ENCODE peak calls at places on chromosomes 16 and 17, in seven cellular contexts. Y is AG04450, A is GM23338, D is H9, T is heart right ventricle, W is Peyer's patch, U is OCI-LY7. Q is an unnamed sample.
A peak's percentile ranks its signal among the peaks of the same experiment; 100 is the strongest.

GRCh38 chr17:47275245-47275984 is 21.8 kb downstream of the ITGB3 start:
- DNase-seq in Y (peak; percentile 83), A (peak; percentile 71), D (peak; percentile 82), T (peak; percentile 89), W (peak; percentile 63), U (no peak), Q (peak; percentile 93)

GRCh38 chr16:67111951-67112444 is 2.3 kb downstream of the PHAF1 start:
- DNase-seq in Y (no peak), A (no peak), D (no peak), T (no peak), W (no peak), U (no peak), Q (no peak)

GRCh38 chr17:60535382-60536279 is 9.6 kb upstream of the APPBP2 start:
- DNase-seq in Y (peak; percentile 91), A (no peak), D (no peak), T (no peak), W (no peak), U (no peak), Q (no peak)

GRCh38 chr17:1137465-1137894 is 42.3 kb downstream of the ABR start:
- DNase-seq in Y (no peak), A (peak; percentile 86), D (no peak), T (peak; percentile 36), W (no peak), U (no peak), Q (no peak)

GRCh38 chr17:58498177-58498828 is 10.1 kb upstream of the HSF5 start:
- DNase-seq in Y (no peak), A (no peak), D (no peak), T (no peak), W (no peak), U (no peak), Q (no peak)

GRCh38 chr17:65774787-65775186 is 213.3 kb upstream of the AXIN2 start:
- DNase-seq in Y (no peak), A (peak; percentile 6), D (no peak), T (no peak), W (no peak), U (no peak), Q (no peak)

GRCh38 chr17:15157051-15157450 is 108.1 kb downstream of the PMP22 start:
- DNase-seq in Y (no peak), A (no peak), D (no peak), T (no peak), W (no peak), U (no peak), Q (no peak)

GRCh38 chr16:24852281-24852721 is 6.5 kb downstream of the SLC5A11 start:
- DNase-seq in Y (no peak), A (no peak), D (no peak), T (no peak), W (no peak), U (no peak), Q (no peak)

GRCh38 chr16:82630688-82631087 is 3.9 kb downstream of the CDH13 start:
- DNase-seq in Y (no peak), A (no peak), D (no peak), T (no peak), W (no peak), U (no peak), Q (no peak)

GRCh38 chr16:31453255-31454204 is 5.8 kb upstream of the ARMC5 start:
- DNase-seq in Y (no peak), A (peak; percentile 62), D (peak; percentile 44), T (no peak), W (peak; percentile 76), U (no peak), Q (peak; percentile 87)

GRCh38 chr17:73232587-73233373 is 28.9 kb downstream of the CPSF4L start:
- DNase-seq in Y (no peak), A (peak; percentile 63), D (no peak), T (no peak), W (peak; percentile 65), U (peak; percentile 58), Q (no peak)

GRCh38 chr16:29808219-29808900 is 2.0 kb downstream of the MAZ start:
- DNase-seq in Y (no peak), A (no peak), D (no peak), T (peak; percentile 29), W (no peak), U (no peak), Q (no peak)

GRCh38 chr17:37787055-37787720 is 42.3 kb upstream of the HNF1B start:
- DNase-seq in Y (no peak), A (no peak), D (no peak), T (no peak), W (peak; percentile 87), U (no peak), Q (no peak)

GRCh38 chr17:76481091-76481655 is 13.8 kb downstream of the AANAT start:
- DNase-seq in Y (no peak), A (no peak), D (no peak), T (no peak), W (no peak), U (peak; percentile 98), Q (no peak)

GRCh38 chr17:69450857-69451410 is 36.4 kb downstream of the MAP2K6 start:
- DNase-seq in Y (no peak), A (no peak), D (no peak), T (no peak), W (no peak), U (no peak), Q (no peak)

GRCh38 chr17:48610282-48611211 is at the start of gene HOXB7:
- DNase-seq in Y (no peak), A (peak; percentile 60), D (peak; percentile 70), T (peak; percentile 27), W (peak; percentile 90), U (peak; percentile 79), Q (peak; percentile 83)

GRCh38 chr16:66169817-66170216 is 196.7 kb upstream of the CDH5 start:
- DNase-seq in Y (no peak), A (no peak), D (no peak), T (no peak), W (no peak), U (no peak), Q (no peak)

DNA sequence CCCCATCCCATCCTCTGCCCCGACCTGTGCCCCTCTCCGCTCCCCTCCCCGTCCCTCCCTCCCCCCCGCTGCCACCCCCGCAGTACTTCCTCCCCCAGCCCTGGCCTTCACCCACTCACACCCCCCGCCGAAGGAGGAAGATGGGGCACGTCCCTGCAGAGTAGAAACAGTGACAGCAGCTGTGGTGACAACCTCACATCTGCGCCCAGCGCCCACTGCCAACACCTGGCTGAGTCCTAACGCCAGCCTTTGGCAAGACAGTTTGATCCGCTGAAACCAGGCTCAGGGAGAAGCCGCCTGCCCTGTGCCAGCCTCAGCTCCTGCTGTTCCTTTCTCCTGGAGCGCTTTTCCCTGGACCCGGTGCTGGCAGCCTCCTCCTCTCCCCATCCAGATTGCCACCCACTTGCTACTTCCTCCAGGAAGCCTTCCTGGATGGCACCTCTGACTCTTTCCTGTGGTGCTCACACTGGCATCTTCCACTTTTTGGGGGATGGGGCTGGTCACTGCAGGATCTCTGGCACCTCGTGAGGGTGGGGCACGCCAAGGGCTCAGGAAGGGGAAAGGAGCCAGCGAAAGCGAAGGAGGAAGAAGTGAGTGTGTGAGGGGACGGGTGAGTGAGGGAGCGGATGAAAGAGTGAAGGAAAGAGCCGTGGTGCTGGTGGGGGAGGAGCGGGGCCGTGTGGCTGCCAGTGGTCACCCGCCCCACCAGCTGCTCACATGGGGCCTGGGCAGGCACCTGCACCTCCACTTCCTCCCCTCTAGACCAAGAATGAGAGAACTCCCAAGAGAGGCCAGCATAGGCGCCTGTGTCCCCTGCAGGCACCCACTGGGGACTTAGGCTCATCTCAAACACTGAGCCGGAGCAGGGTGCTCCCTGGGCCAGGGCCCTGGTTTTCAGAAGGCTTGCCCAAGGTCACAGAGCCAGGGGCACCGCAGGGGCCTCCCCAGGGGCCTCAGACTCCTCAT is 27.0 kb downstream of the ZFPM1 start:
- DNase-seq in Y (no peak), A (no peak), D (no peak), T (no peak), W (no peak), U (peak; percentile 78), Q (no peak)
- H3K27ac ChIP-seq in Y (no peak overlapping the region), A (no peak overlapping the region), D (no peak overlapping the region), T (no peak overlapping the region), W (no peak overlapping the region), U (peak overlapping the region; percentile 47), Q (no peak overlapping the region)

GRCh38 chr17:77609553-77610517 is 348.7 kb upstream of the TNRC6C start:
- DNase-seq in Y (no peak), A (no peak), D (peak; percentile 25), T (no peak), W (no peak), U (peak; percentile 82), Q (no peak)

GRCh38 chr17:77610980-77611641 is 347.4 kb upstream of the TNRC6C start:
- DNase-seq in Y (no peak), A (no peak), D (no peak), T (no peak), W (no peak), U (no peak), Q (peak; percentile 65)

GRCh38 chr17:77608431-77608830 is 350.1 kb upstream of the TNRC6C start:
- DNase-seq in Y (no peak), A (no peak), D (peak; percentile 26), T (no peak), W (no peak), U (no peak), Q (no peak)

GRCh38 chr17:77611791-77612466 is 346.6 kb upstream of the TNRC6C start:
- DNase-seq in Y (no peak), A (no peak), D (peak; percentile 20), T (no peak), W (no peak), U (no peak), Q (no peak)

DNA sequence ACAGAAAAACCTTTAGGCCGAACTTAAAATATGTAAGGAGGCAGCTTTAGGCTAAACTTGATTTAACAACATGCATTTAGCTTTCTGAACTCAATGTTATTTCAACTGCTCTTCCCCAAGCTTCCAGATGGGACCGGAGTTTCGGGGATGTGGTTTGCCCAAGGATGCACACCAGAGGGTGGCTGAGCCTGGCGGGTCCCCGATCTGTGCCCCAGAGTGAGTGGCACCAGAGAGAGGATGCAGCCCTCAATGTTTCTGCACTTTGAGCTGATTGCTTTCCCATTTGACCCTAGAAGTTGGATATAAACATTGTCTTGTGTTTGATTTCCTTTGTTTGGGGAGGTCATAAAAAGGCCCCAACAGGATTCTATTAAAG is 348.0 kb upstream of the TNRC6C start:
- DNase-seq in Y (no peak), A (no peak), D (no peak), T (no peak), W (no peak), U (no peak), Q (no peak)
- TF ChIP-seq CTCF in Y (no peak), A (no peak), D (no peak), T (no peak), W (no peak), U (no peak), Q (no peak)

DNA sequence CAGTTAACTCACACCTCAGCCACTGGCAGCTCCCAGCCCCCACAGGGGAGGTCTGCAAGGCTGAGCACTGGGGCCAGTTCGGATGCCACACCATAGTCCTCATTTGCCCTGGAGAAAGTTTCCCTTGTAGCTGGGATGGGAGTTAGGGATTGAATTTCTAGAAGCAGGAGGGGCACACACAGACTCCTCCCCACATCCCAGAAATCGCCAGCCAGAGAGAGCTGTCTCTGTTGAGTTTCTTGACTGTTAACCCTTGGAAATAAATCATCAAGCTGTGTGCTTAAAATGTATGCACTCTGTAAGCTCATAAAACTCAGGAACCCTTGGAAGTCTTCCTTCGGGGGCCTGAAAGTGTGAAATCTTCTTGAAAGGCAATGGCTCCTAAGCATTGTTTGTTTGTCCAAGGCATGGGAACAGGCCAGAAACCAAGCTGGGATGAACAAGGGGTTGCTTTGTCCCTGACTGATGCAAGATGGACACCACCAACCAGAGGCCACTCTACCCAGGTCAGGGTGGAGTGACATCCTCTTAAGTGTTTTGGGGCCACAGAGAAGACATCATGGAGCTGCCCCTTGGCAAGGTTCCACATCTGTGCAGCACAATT is 394 bp upstream of the PRM3 start:
- DNase-seq in Y (no peak), A (no peak), D (no peak), T (no peak), W (no peak), U (no peak), Q (no peak)
- H3K27ac ChIP-seq in Y (no peak overlapping the region), A (no peak overlapping the region), D (no peak overlapping the region), T (no peak overlapping the region), W (no peak overlapping the region), U (no peak overlapping the region), Q (no peak overlapping the region)

GRCh38 chr16:3123986-3124886 is 10.6 kb upstream of the ZNF213 start:
- DNase-seq in Y (peak; percentile 74), A (peak; percentile 99), D (peak; percentile 97), T (peak; percentile 97), W (peak; percentile 98), U (peak; percentile 97), Q (peak; percentile 96)
- TF ChIP-seq CTCF in Y (peak; percentile 31), A (no peak), D (peak; percentile 40), T (peak; percentile 29), W (no peak), U (peak; percentile 37), Q (peak; percentile 10)

Q was measured in psoas muscle.